ENCODE peak calls at places on chromosome 13, in seven cellular contexts. One of them, this sample, is unnamed.

GRCh38 chr13:29923554-29924481 is 73.4 kb upstream of the UBL3 start:
- DNase-seq in hippocampal formation: no peak
- DNase-seq in lower lobe of right lung: peak
- DNase-seq in stimulated activated CD4-positive, alpha-beta T cell treated with anti-CD3 and anti-CD28 coated beads, Interleukin-4, amount 100 ng/mL, for 1 hour: peak
- DNase-seq in right cardiac atrium: peak
- DNase-seq in GM19239: peak
- DNase-seq in NCI-H345: peak
- DNase-seq in this sample: peak

GRCh38 chr13:53920916-53921315 is 892.3 kb downstream of the OLFM4 start:
- DNase-seq in NCI-H345: peak
- DNase-seq in GM19239: no peak
- DNase-seq in right cardiac atrium: peak
- DNase-seq in stimulated activated CD4-positive, alpha-beta T cell treated with anti-CD3 and anti-CD28 coated beads, Interleukin-4, amount 100 ng/mL, for 1 hour: no peak
- DNase-seq in hippocampal formation: no peak
- DNase-seq in lower lobe of right lung: peak
- DNase-seq in this sample: no peak

GRCh38 chr13:59745395-59745788 is 418.3 kb downstream of the DIAPH3 start:
- DNase-seq in right cardiac atrium: no peak
- DNase-seq in lower lobe of right lung: no peak
- DNase-seq in NCI-H345: no peak
- DNase-seq in stimulated activated CD4-positive, alpha-beta T cell treated with anti-CD3 and anti-CD28 coated beads, Interleukin-4, amount 100 ng/mL, for 1 hour: no peak
- DNase-seq in GM19239: no peak
- DNase-seq in hippocampal formation: no peak
- DNase-seq in this sample: no peak

GRCh38 chr13:21243843-21244184 is 67.4 kb downstream of the MRPL57 start:
- DNase-seq in hippocampal formation: no peak
- DNase-seq in stimulated activated CD4-positive, alpha-beta T cell treated with anti-CD3 and anti-CD28 coated beads, Interleukin-4, amount 100 ng/mL, for 1 hour: no peak
- DNase-seq in lower lobe of right lung: no peak
- DNase-seq in GM19239: no peak
- DNase-seq in right cardiac atrium: no peak
- DNase-seq in NCI-H345: no peak
- DNase-seq in this sample: no peak

GRCh38 chr13:59422646-59423045 is 741.1 kb downstream of the DIAPH3 start:
- DNase-seq in right cardiac atrium: no peak
- DNase-seq in GM19239: no peak
- DNase-seq in hippocampal formation: no peak
- DNase-seq in lower lobe of right lung: no peak
- DNase-seq in NCI-H345: no peak
- DNase-seq in stimulated activated CD4-positive, alpha-beta T cell treated with anti-CD3 and anti-CD28 coated beads, Interleukin-4, amount 100 ng/mL, for 1 hour: no peak
- DNase-seq in this sample: no peak

GRCh38 chr13:31485651-31486051 is 253.7 kb upstream of the RXFP2 start:
- DNase-seq in lower lobe of right lung: no peak
- DNase-seq in right cardiac atrium: no peak
- DNase-seq in NCI-H345: no peak
- DNase-seq in GM19239: no peak
- DNase-seq in stimulated activated CD4-positive, alpha-beta T cell treated with anti-CD3 and anti-CD28 coated beads, Interleukin-4, amount 100 ng/mL, for 1 hour: no peak
- DNase-seq in hippocampal formation: no peak
- DNase-seq in this sample: no peak

GRCh38 chr13:92602560-92602959 is 624.0 kb upstream of the GPC6 start:
- DNase-seq in stimulated activated CD4-positive, alpha-beta T cell treated with anti-CD3 and anti-CD28 coated beads, Interleukin-4, amount 100 ng/mL, for 1 hour: no peak
- DNase-seq in lower lobe of right lung: no peak
- DNase-seq in GM19239: no peak
- DNase-seq in NCI-H345: no peak
- DNase-seq in hippocampal formation: no peak
- DNase-seq in right cardiac atrium: no peak
- DNase-seq in this sample: no peak

GRCh38 chr13:19890030-19890429 is 26.6 kb upstream of the ZMYM5 start:
- DNase-seq in hippocampal formation: no peak
- DNase-seq in stimulated activated CD4-positive, alpha-beta T cell treated with anti-CD3 and anti-CD28 coated beads, Interleukin-4, amount 100 ng/mL, for 1 hour: no peak
- DNase-seq in lower lobe of right lung: no peak
- DNase-seq in NCI-H345: no peak
- DNase-seq in right cardiac atrium: no peak
- DNase-seq in GM19239: no peak
- DNase-seq in this sample: no peak

GRCh38 chr13:111095031-111095840 is 19.9 kb upstream of the ARHGEF7 start:
- DNase-seq in GM19239: no peak
- DNase-seq in NCI-H345: peak
- DNase-seq in lower lobe of right lung: no peak
- DNase-seq in hippocampal formation: no peak
- DNase-seq in stimulated activated CD4-positive, alpha-beta T cell treated with anti-CD3 and anti-CD28 coated beads, Interleukin-4, amount 100 ng/mL, for 1 hour: no peak
- DNase-seq in right cardiac atrium: no peak
- DNase-seq in this sample: no peak

GRCh38 chr13:40272776-40273139 is 393.7 kb downstream of the FOXO1 start:
- DNase-seq in hippocampal formation: no peak
- DNase-seq in lower lobe of right lung: no peak
- DNase-seq in GM19239: no peak
- DNase-seq in right cardiac atrium: no peak
- DNase-seq in NCI-H345: no peak
- DNase-seq in stimulated activated CD4-positive, alpha-beta T cell treated with anti-CD3 and anti-CD28 coated beads, Interleukin-4, amount 100 ng/mL, for 1 hour: no peak
- DNase-seq in this sample: no peak

GRCh38 chr13:106152047-106152446 is 383.4 kb downstream of the EFNB2 start:
- DNase-seq in stimulated activated CD4-positive, alpha-beta T cell treated with anti-CD3 and anti-CD28 coated beads, Interleukin-4, amount 100 ng/mL, for 1 hour: no peak
- DNase-seq in GM19239: no peak
- DNase-seq in lower lobe of right lung: no peak
- DNase-seq in hippocampal formation: no peak
- DNase-seq in NCI-H345: no peak
- DNase-seq in right cardiac atrium: no peak
- DNase-seq in this sample: no peak

GRCh38 chr13:31909889-31910551 is 121.6 kb upstream of the FRY start:
- DNase-seq in hippocampal formation: peak
- DNase-seq in lower lobe of right lung: no peak
- DNase-seq in GM19239: no peak
- DNase-seq in NCI-H345: peak
- DNase-seq in stimulated activated CD4-positive, alpha-beta T cell treated with anti-CD3 and anti-CD28 coated beads, Interleukin-4, amount 100 ng/mL, for 1 hour: peak
- DNase-seq in right cardiac atrium: no peak
- DNase-seq in this sample: no peak

GRCh38 chr13:96229356-96229755 is 139.4 kb downstream of the HS6ST3 start:
- DNase-seq in stimulated activated CD4-positive, alpha-beta T cell treated with anti-CD3 and anti-CD28 coated beads, Interleukin-4, amount 100 ng/mL, for 1 hour: no peak
- DNase-seq in right cardiac atrium: no peak
- DNase-seq in NCI-H345: no peak
- DNase-seq in lower lobe of right lung: no peak
- DNase-seq in hippocampal formation: no peak
- DNase-seq in GM19239: no peak
- DNase-seq in this sample: no peak

GRCh38 chr13:21324793-21325192 is 134.3 kb downstream of the ZDHHC20 start:
- DNase-seq in lower lobe of right lung: no peak
- DNase-seq in GM19239: no peak
- DNase-seq in NCI-H345: no peak
- DNase-seq in stimulated activated CD4-positive, alpha-beta T cell treated with anti-CD3 and anti-CD28 coated beads, Interleukin-4, amount 100 ng/mL, for 1 hour: no peak
- DNase-seq in right cardiac atrium: no peak
- DNase-seq in hippocampal formation: no peak
- DNase-seq in this sample: no peak

GRCh38 chr13:99311748-99312492 is 4.7 kb upstream of the GPR183 start:
- DNase-seq in NCI-H345: no peak
- DNase-seq in stimulated activated CD4-positive, alpha-beta T cell treated with anti-CD3 and anti-CD28 coated beads, Interleukin-4, amount 100 ng/mL, for 1 hour: no peak
- DNase-seq in hippocampal formation: no peak
- DNase-seq in GM19239: no peak
- DNase-seq in right cardiac atrium: no peak
- DNase-seq in lower lobe of right lung: no peak
- DNase-seq in this sample: no peak

GRCh38 chr13:107266657-107267056 is 698.7 kb upstream of the ARGLU1 start:
- DNase-seq in GM19239: no peak
- DNase-seq in hippocampal formation: no peak
- DNase-seq in right cardiac atrium: no peak
- DNase-seq in stimulated activated CD4-positive, alpha-beta T cell treated with anti-CD3 and anti-CD28 coated beads, Interleukin-4, amount 100 ng/mL, for 1 hour: no peak
- DNase-seq in NCI-H345: peak
- DNase-seq in lower lobe of right lung: no peak
- DNase-seq in this sample: no peak

GRCh38 chr13:96532804-96533203 is 442.9 kb downstream of the HS6ST3 start:
- DNase-seq in stimulated activated CD4-positive, alpha-beta T cell treated with anti-CD3 and anti-CD28 coated beads, Interleukin-4, amount 100 ng/mL, for 1 hour: no peak
- DNase-seq in right cardiac atrium: no peak
- DNase-seq in hippocampal formation: no peak
- DNase-seq in GM19239: no peak
- DNase-seq in lower lobe of right lung: no peak
- DNase-seq in NCI-H345: no peak
- DNase-seq in this sample: no peak

GRCh38 chr13:60759499-60759898 is 362.5 kb downstream of the TDRD3 start:
- DNase-seq in stimulated activated CD4-positive, alpha-beta T cell treated with anti-CD3 and anti-CD28 coated beads, Interleukin-4, amount 100 ng/mL, for 1 hour: no peak
- DNase-seq in GM19239: no peak
- DNase-seq in lower lobe of right lung: no peak
- DNase-seq in right cardiac atrium: no peak
- DNase-seq in NCI-H345: no peak
- DNase-seq in hippocampal formation: no peak
- DNase-seq in this sample: no peak

GRCh38 chr13:38008636-38009035 is 139.1 kb upstream of the TRPC4 start:
- DNase-seq in GM19239: no peak
- DNase-seq in lower lobe of right lung: no peak
- DNase-seq in NCI-H345: peak
- DNase-seq in stimulated activated CD4-positive, alpha-beta T cell treated with anti-CD3 and anti-CD28 coated beads, Interleukin-4, amount 100 ng/mL, for 1 hour: no peak
- DNase-seq in hippocampal formation: no peak
- DNase-seq in right cardiac atrium: no peak
- DNase-seq in this sample: no peak

GRCh38 chr13:39452834-39453233 is 150.2 kb downstream of the LHFPL6 start:
- DNase-seq in right cardiac atrium: no peak
- DNase-seq in hippocampal formation: no peak
- DNase-seq in lower lobe of right lung: no peak
- DNase-seq in NCI-H345: peak
- DNase-seq in stimulated activated CD4-positive, alpha-beta T cell treated with anti-CD3 and anti-CD28 coated beads, Interleukin-4, amount 100 ng/mL, for 1 hour: no peak
- DNase-seq in GM19239: no peak
- DNase-seq in this sample: no peak

GRCh38 chr13:97004096-97004876 is 10.0 kb upstream of the OXGR1 start:
- DNase-seq in NCI-H345: no peak
- DNase-seq in hippocampal formation: no peak
- DNase-seq in stimulated activated CD4-positive, alpha-beta T cell treated with anti-CD3 and anti-CD28 coated beads, Interleukin-4, amount 100 ng/mL, for 1 hour: no peak
- DNase-seq in lower lobe of right lung: no peak
- DNase-seq in GM19239: no peak
- DNase-seq in right cardiac atrium: no peak
- DNase-seq in this sample: no peak

GRCh38 chr13:33872005-33872351 is 54.0 kb downstream of the RFC3 start:
- DNase-seq in hippocampal formation: no peak
- DNase-seq in right cardiac atrium: no peak
- DNase-seq in lower lobe of right lung: no peak
- DNase-seq in stimulated activated CD4-positive, alpha-beta T cell treated with anti-CD3 and anti-CD28 coated beads, Interleukin-4, amount 100 ng/mL, for 1 hour: no peak
- DNase-seq in GM19239: no peak
- DNase-seq in NCI-H345: no peak
- DNase-seq in this sample: no peak

GRCh38 chr13:44052843-44053607 is 173.3 kb downstream of the LACC1 start:
- DNase-seq in NCI-H345: no peak
- DNase-seq in lower lobe of right lung: peak
- DNase-seq in right cardiac atrium: peak
- DNase-seq in stimulated activated CD4-positive, alpha-beta T cell treated with anti-CD3 and anti-CD28 coated beads, Interleukin-4, amount 100 ng/mL, for 1 hour: no peak
- DNase-seq in hippocampal formation: no peak
- DNase-seq in GM19239: no peak
- DNase-seq in this sample: no peak

GRCh38 chr13:111948811-111949210 is 118.1 kb upstream of the SOX1 start:
- DNase-seq in hippocampal formation: no peak
- DNase-seq in lower lobe of right lung: no peak
- DNase-seq in GM19239: no peak
- DNase-seq in NCI-H345: no peak
- DNase-seq in right cardiac atrium: no peak
- DNase-seq in stimulated activated CD4-positive, alpha-beta T cell treated with anti-CD3 and anti-CD28 coated beads, Interleukin-4, amount 100 ng/mL, for 1 hour: no peak
- DNase-seq in this sample: no peak